ENCODE peak calls at places on chromosomes 4 and X, in five cellular contexts. G is esophagus muscularis mucosa, Z is spleen, H is tibial nerve, K is transverse colon. P is an unnamed sample.

GRCh38 chr4:118076958-118077766 is 42.9 kb downstream of the NDST3 start:
- DNase-seq in G (no peak), K (peak; percentile 11), Z (no peak), H (no peak), P (peak; percentile 46)

GRCh38 chr4:72896515-72896914 is 173.0 kb downstream of the COX18 start:
- DNase-seq in Z (no peak), G (no peak), K (no peak), H (peak; percentile 48), P (no peak)

GRCh38 chr4:2757426-2757825 is 1.3 kb upstream of the TNIP2 start:
- DNase-seq in H (no peak), G (no peak), K (no peak), Z (peak; percentile 69), P (no peak)

GRCh38 chrX:130049821-130050220 is 60.5 kb downstream of the ELF4 start:
- DNase-seq in H (no peak), Z (no peak), K (no peak), G (no peak), P (no peak)

GRCh38 chrX:55007633-55008032 is 7.5 kb downstream of the APEX2 start:
- DNase-seq in K (peak; percentile 67), H (peak; percentile 6), G (no peak), Z (no peak), P (peak; percentile 53)

GRCh38 chr4:26302390-26302897 is 18.4 kb upstream of the RBPJ start:
- DNase-seq in H (no peak), G (no peak), K (no peak), Z (no peak), P (no peak)

GRCh38 chrX:9534686-9535085 is 69.8 kb downstream of the TBL1X start:
- DNase-seq in H (no peak), K (no peak), G (no peak), Z (no peak), P (no peak)

GRCh38 chrX:137031517-137032377 is 2.0 kb downstream of the GPR101 start:
- DNase-seq in K (peak; percentile 14), H (no peak), Z (no peak), G (no peak), P (no peak)

GRCh38 chrX:362351-362750 is 24.4 kb downstream of the PPP2R3B start:
- DNase-seq in G (no peak), Z (peak; percentile 58), K (no peak), H (no peak), P (no peak)

GRCh38 chr4:153676984-153677383 is 7.1 kb upstream of the TLR2 start:
- DNase-seq in Z (no peak), K (no peak), G (no peak), H (no peak), P (no peak)

DNA sequence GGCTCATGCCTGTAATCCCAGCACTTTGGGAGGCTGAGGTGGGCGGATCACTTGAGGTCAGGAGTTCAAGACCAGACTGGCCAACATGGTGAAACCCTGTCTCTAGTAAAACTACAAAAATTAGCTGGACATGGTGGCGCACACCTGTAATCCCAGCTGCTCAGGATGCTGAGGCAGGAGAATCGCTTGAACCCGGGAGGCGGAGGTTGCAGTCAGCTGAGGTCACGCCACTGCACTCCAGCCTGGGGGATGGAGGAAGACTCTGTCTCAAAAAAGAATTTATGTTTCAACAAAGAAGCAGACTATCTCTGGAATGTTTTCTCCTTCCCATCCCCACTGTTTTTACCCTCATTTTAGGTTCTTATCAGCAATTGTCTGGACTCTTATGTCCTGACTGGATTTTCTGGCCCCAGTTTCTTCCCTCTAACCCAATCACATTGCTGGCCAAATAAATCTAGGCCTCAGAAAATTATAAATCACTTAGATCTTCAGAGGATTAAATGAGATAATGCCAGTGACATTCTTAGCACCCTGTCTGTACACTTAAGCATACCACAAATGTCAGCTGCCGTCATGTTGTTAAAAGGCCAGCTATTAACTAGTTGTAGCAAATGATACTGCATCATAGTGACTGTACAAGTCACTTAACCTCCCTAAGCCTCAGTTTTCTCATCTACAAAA is 44.9 kb upstream of the PRSS48 start:
- DNase-seq in G (peak; percentile 37), Z (no peak), K (no peak), H (no peak), P (no peak)
- TF ChIP-seq POLR2A in G (no peak), Z (no peak), K (no peak), H (no peak), P (no peak)

GRCh38 chrX:132216806-132217202 is 2.4 kb downstream of the RAP2C start:
- DNase-seq in Z (no peak), K (no peak), H (no peak), G (no peak), P (no peak)

GRCh38 chrX:132217203-132218073 is 1.8 kb downstream of the RAP2C start:
- DNase-seq in Z (peak; percentile 92), H (peak; percentile 30), K (peak; percentile 77), G (no peak), P (peak; percentile 65)

GRCh38 chrX:132216283-132216682 is 3.0 kb downstream of the RAP2C start:
- DNase-seq in G (no peak), H (no peak), Z (no peak), K (no peak), P (no peak)

GRCh38 chrX:132219343-132219768 is at the start of gene RAP2C:
- DNase-seq in G (peak; percentile 91), K (peak; percentile 82), Z (peak; percentile 90), H (peak; percentile 80), P (peak; percentile 90)

GRCh38 chrX:132218100-132218807 is 993 bp downstream of the RAP2C start:
- DNase-seq in G (peak; percentile 92), Z (peak; percentile 94), K (peak; percentile 87), H (peak; percentile 46), P (peak; percentile 73)
- TF ChIP-seq POLR2A in G (peak; percentile 19), Z (no peak), K (peak; percentile 67), H (no peak), P (no peak)

DNA sequence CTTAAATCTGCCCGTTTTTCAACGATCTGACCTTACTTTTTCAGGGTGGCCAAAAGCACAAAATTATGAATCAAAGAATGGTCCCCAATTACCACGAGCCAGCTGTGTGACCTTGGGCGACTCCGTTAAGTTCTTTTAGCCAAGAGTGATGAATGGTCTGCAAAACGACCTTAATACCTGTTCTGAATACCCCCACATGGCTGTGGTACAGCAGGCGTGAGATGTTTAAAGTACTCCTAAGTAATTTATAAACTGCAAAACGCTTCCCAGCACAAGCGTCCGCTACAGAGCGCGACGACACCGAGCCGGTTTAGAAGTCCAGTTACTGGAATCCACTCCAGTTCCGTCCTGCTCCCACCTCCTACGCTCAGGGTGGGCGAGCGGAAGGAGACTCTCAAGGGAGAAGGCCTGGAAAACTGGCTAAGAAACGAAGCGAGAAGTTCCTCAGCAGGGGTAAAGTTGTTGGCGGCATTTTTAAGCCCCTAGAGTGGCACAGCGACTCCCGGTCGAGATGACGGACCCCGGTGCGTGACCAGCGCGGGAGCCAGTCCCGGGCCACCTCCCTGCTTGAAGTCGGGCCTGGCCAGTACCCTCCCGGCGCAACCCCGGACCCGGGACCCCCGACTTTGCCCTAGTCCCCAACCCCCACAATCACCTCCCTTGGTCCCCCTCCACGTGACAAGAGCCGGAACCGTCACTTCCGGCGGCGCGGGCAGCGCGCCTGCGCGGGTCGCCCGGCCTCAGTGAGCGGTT is 696 bp upstream of the BMP2K start:
- DNase-seq in K (peak; percentile 91), H (peak; percentile 75), G (peak; percentile 98), Z (peak; percentile 97), P (peak; percentile 85)
- TF ChIP-seq POLR2A in K (peak; percentile 58), H (peak; percentile 29), G (no peak), Z (no peak), P (peak; percentile 20)

GRCh38 chrX:87728459-87728858 is 210.9 kb downstream of the KLHL4 start:
- DNase-seq in H (no peak), Z (no peak), G (no peak), K (no peak), P (no peak)
- TF ChIP-seq POLR2A in H (no peak), Z (no peak), G (no peak), K (no peak), P (no peak)

DNA sequence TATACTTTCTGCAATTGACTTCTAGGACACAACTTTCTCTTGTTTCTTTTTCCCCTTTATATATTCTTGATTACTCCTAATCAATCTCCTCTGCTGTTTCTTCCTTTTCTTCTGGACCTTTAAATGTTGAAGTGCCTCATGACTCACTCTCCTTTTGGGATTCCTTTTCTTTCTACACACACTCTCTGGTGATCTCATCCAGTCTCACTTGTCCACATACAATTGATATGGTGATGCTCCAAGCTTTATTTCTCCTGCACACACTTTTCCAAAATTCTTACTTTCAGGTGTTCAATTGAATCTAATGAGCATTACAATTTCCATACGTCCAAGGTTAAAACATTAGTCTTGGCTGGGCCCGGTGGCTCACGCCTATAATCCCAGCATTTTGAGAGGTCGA is 794.8 kb upstream of the EPHA5 start:
- DNase-seq in G (no peak), K (no peak), Z (no peak), H (no peak), P (no peak)
- TF ChIP-seq POLR2A in G (no peak), K (no peak), Z (no peak), H (no peak), P (no peak)

GRCh38 chrX:46713672-46714487 is 45.0 kb downstream of the SLC9A7 start:
- DNase-seq in K (no peak), G (no peak), Z (no peak), H (no peak), P (no peak)
- TF ChIP-seq POLR2A in K (no peak), G (no peak), Z (no peak), H (no peak), P (no peak)

DNA sequence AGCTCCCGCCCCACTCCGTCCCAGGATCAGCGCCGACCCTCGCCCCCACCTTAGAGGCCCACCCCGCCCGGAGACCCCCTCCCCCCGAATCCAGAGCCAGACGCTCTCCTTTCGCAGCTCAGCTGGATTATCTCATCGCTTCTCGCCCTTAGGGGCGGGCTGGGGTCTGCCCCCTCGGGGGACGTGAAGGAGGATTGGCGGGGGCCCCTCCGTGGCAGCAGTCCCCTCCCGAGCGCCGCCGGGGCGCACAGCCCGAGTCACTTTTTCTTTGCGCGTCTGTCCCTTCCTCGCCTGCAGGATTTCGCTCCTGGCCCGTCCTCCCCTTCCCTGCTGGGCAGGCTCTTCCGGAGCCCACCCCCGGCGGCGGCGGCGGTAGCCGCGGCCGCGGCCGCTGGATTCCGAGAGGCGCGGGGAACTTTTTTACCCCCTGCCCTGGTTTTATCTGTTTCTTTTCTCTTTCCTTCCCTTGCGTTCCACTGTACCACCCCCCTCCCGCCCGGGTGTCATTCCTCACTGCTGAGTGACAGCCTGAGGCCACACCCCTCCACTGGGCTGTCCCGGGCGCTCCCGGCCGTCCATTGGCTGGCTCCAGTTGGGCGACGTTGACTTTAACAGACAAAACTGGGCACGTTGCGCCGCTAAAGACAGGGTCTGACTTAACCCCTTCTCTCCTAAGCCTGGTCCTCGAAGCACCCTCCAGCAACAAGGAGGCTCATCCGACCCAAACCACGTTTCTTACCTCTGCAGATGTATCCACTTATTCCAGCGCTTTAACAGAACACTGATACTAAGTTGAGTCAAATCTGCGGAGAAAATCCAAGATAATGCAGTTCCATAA is 467 bp upstream of the NKX3-2 start:
- DNase-seq in K (peak; percentile 81), Z (peak; percentile 84), H (peak; percentile 41), G (peak; percentile 94), P (peak; percentile 78)
- TF ChIP-seq POLR2A in K (no peak), Z (no peak), H (no peak), G (no peak), P (no peak)

P was measured in Peyer's patch.